ENCODE peak calls at places on chromosomes 1 and 21, in six cellular contexts. S, K, U, F, O and A are unnamed samples.

GRCh38 chr1:119626146-119626545 is 21.9 kb downstream of the ZNF697 start:
- DNase-seq in S (no peak), F (no peak), K (peak; percentile 60), U (no peak), O (no peak), A (peak; percentile 94)

GRCh38 chr1:1364266-1364665 is 5.9 kb upstream of the MXRA8 start:
- DNase-seq in K (no peak), U (no peak), O (no peak), S (no peak), F (no peak), A (no peak)

GRCh38 chr1:64183380-64183984 is 19.9 kb upstream of the UBE2U start:
- DNase-seq in K (no peak), S (no peak), F (no peak), U (no peak), O (peak; percentile 43), A (no peak)

GRCh38 chr1:6596886-6597776 is 5.5 kb downstream of the KLHL21 start:
- DNase-seq in S (no peak), K (no peak), F (no peak), U (no peak), O (no peak), A (no peak)

GRCh38 chr1:31065310-31066217 is at the start of gene PUM1:
- DNase-seq in S (peak; percentile 98), F (peak; percentile 98), O (peak; percentile 98), K (peak; percentile 99), U (peak; percentile 99), A (peak; percentile 97)

GRCh38 chr1:203114202-203114601 is 13.3 kb upstream of the ADORA1 start:
- DNase-seq in U (no peak), S (no peak), O (no peak), F (no peak), K (no peak), A (no peak)

GRCh38 chr1:108016451-108016920 is 51.5 kb upstream of the VAV3 start:
- DNase-seq in F (peak; percentile 35), O (peak; percentile 73), K (no peak), S (peak; percentile 77), U (no peak), A (no peak)

GRCh38 chr1:22611530-22611947 is 24.9 kb upstream of the C1QA start:
- DNase-seq in O (peak; percentile 64), F (no peak), K (no peak), U (no peak), S (peak; percentile 67), A (peak; percentile 4)

GRCh38 chr1:192539450-192540132 is 36.0 kb upstream of the RGS1 start:
- DNase-seq in S (peak; percentile 99), O (peak; percentile 93), U (no peak), F (no peak), K (no peak), A (no peak)

GRCh38 chr21:27240901-27241300 is 274.0 kb upstream of the ADAMTS5 start:
- DNase-seq in U (no peak), F (no peak), S (no peak), K (no peak), O (no peak), A (no peak)

GRCh38 chr1:165875171-165875570 is 47.8 kb downstream of the UCK2 start:
- DNase-seq in O (no peak), K (no peak), F (peak; percentile 30), S (no peak), U (no peak), A (no peak)

GRCh38 chr1:227508431-227508830 is 54.9 kb upstream of the ZNF678 start:
- DNase-seq in S (no peak), K (no peak), U (no peak), O (no peak), F (no peak), A (no peak)

GRCh38 chr1:69569281-69569970 is 1.7 kb downstream of the LRRC7 start:
- DNase-seq in F (no peak), O (no peak), K (no peak), U (no peak), S (no peak), A (no peak)

GRCh38 chr1:37931148-37931492 is 15.7 kb downstream of the INPP5B start:
- DNase-seq in K (no peak), F (no peak), S (no peak), O (no peak), U (no peak), A (no peak)

GRCh38 chr1:235045921-235046601 is 82.6 kb downstream of the TOMM20 start:
- DNase-seq in K (no peak), S (no peak), O (no peak), U (peak; percentile 52), F (no peak), A (no peak)

GRCh38 chr21:37489553-37489952 is 123.0 kb downstream of the DYRK1A start:
- DNase-seq in S (peak; percentile 5), K (no peak), U (no peak), F (no peak), O (no peak), A (no peak)

DNA sequence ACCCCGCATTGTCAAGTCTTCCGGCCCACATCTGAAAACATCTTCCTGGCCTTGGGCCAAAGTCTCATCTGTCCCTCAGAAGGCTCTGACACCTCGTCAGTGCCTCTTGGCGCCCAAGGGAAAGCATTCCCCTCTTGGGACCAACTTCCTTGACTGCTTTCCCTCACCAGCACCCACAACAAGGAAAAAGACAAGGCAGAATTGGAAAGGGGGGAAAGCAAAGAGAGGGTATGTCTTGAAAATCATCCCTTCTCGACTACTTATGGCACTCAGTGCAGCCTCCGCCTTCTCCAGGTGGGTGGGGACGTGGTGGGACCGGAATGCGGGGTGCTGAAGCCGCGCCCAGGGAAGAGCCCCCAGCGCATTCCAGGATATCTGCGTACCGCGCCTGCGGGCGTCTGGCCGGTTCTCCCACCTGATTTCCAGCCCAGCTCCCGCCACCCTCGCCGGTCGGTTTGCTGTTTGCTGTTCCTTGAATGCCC is 554 bp upstream of the SLC39A1 start:
- DNase-seq in K (peak; percentile 58), U (peak; percentile 82), S (peak; percentile 47), F (no peak), O (no peak), A (no peak)
- H3K4me3 ChIP-seq in K (peak overlapping the region; percentile 61), U (peak overlapping the region; percentile 72), S (peak overlapping the region; percentile 85), F (peak overlapping the region; percentile 81), O (peak overlapping the region; percentile 83), A (peak overlapping the region; percentile 93)

GRCh38 chr1:61659061-61659460 is 65.9 kb downstream of the TM2D1 start:
- DNase-seq in O (peak; percentile 11), S (no peak), K (no peak), U (no peak), F (no peak), A (no peak)
- TF ChIP-seq CTCF in O (peak; percentile 40), S (peak; percentile 25), K (no peak), U (no peak), F (peak; percentile 43), A (peak; percentile 29)

GRCh38 chr1:85280636-85281035 is 4.2 kb upstream of the BCL10 start:
- DNase-seq in O (no peak), S (no peak), U (no peak), K (no peak), F (no peak), A (no peak)

GRCh38 chr1:85279463-85280080 is 3.1 kb upstream of the BCL10 start:
- DNase-seq in O (no peak), F (no peak), S (no peak), U (no peak), K (no peak), A (no peak)

GRCh38 chr1:85277802-85278201 is 1.4 kb upstream of the BCL10 start:
- DNase-seq in S (no peak), U (no peak), K (no peak), F (no peak), O (no peak), A (peak; percentile 50)

GRCh38 chr1:85277027-85277625 is 694 bp upstream of the BCL10 start:
- DNase-seq in U (no peak), O (no peak), K (no peak), F (no peak), S (no peak), A (no peak)

GRCh38 chr1:85278853-85279314 is 2.5 kb upstream of the BCL10 start:
- DNase-seq in O (peak; percentile 95), S (peak; percentile 92), U (no peak), K (peak; percentile 65), F (peak; percentile 43), A (peak; percentile 55)
- H3K4me3 ChIP-seq in O (peak overlapping the region; percentile 9), S (no peak overlapping the region), U (no peak overlapping the region), K (no peak overlapping the region), F (no peak overlapping the region), A (no peak overlapping the region)

GRCh38 chr1:209929751-209930150 is 8.3 kb upstream of the SYT14 start:
- DNase-seq in F (no peak), O (no peak), U (no peak), K (no peak), S (no peak), A (no peak)
- TF ChIP-seq CTCF in F (no peak), O (no peak), U (no peak), K (no peak), S (no peak), A (no peak)

GRCh38 chr21:43940329-43940653 is 71.8 kb upstream of the TRAPPC10 start:
- DNase-seq in O (no peak), S (no peak), U (no peak), F (no peak), K (no peak), A (no peak)

GRCh38 chr21:43937898-43938309 is 72.9 kb downstream of the AGPAT3 start:
- DNase-seq in U (no peak), F (no peak), S (no peak), O (no peak), K (no peak), A (no peak)

GRCh38 chr21:43939443-43940328 is 72.4 kb upstream of the TRAPPC10 start:
- DNase-seq in S (no peak), K (no peak), O (no peak), U (no peak), F (no peak), A (no peak)

GRCh38 chr21:43937051-43937832 is 72.2 kb downstream of the AGPAT3 start:
- DNase-seq in K (no peak), U (no peak), F (no peak), O (no peak), S (no peak), A (no peak)

GRCh38 chr21:43938751-43939442 is 73.2 kb upstream of the TRAPPC10 start:
- DNase-seq in S (peak; percentile 51), K (peak; percentile 51), U (peak; percentile 91), O (peak; percentile 72), F (peak; percentile 86), A (no peak)
- H3K4me3 ChIP-seq in S (peak overlapping the region; percentile 21), K (no peak overlapping the region), U (peak overlapping the region; percentile 28), O (peak overlapping the region; percentile 35), F (peak overlapping the region; percentile 66), A (peak overlapping the region; percentile 37)

GRCh38 chr1:86596253-86596652 is 49.4 kb downstream of the CLCA4 start:
- DNase-seq in K (no peak), U (no peak), F (no peak), O (no peak), S (no peak), A (no peak)

GRCh38 chr1:86596891-86597290 is 50.0 kb downstream of the CLCA4 start:
- DNase-seq in S (no peak), O (no peak), U (no peak), K (no peak), F (no peak), A (no peak)

DNA sequence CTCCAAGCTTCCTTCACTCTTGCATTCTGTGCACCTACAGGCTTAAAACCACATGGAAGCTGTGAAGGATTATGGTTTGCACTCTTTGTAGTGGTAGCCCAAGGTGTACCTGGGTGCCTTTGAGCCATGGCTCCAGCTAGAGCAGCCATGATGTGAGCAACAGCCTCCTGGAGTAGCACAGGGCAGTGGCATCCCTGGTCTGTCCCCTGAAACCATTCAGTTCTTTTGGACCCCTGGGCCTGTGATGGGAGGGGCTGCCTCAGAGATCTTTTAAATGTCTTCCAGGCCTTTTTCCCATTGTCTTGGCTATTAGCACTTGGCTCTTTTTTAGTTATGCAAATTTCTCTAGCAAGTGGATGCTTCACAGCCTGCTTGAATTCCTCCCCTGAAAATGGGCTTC is 47.4 kb downstream of the CLCA4 start:
- DNase-seq in S (no peak), O (no peak), U (no peak), K (no peak), F (no peak), A (no peak)
- TF ChIP-seq CTCF in S (no peak), O (no peak), U (no peak), K (no peak), F (no peak), A (no peak)